ENCODE peak calls at places on chromosomes 1 and 21, in seven cellular contexts. H is AG08396, Y is BJ, G is NCI-H510A, I is endothelial cell, V is AG09319, A is myocyte. F is an unnamed sample.

GRCh38 chr1:156319664-156320063 is 18.4 kb downstream of the CCT3 start:
- DNase-seq in H (no peak), I (no peak), A (peak), Y (no peak), G (no peak), V (no peak), F (no peak)

GRCh38 chr1:204461331-204462228 is 33.0 kb downstream of the PIK3C2B start:
- DNase-seq in H (no peak), G (no peak), I (peak), Y (no peak), A (no peak), V (no peak), F (no peak)

GRCh38 chr1:244783138-244783537 is 52.3 kb upstream of the COX20 start:
- DNase-seq in V (no peak), A (no peak), I (no peak), H (no peak), Y (no peak), G (no peak), F (no peak)

GRCh38 chr1:17742590-17742989 is 12.5 kb upstream of the ACTL8 start:
- DNase-seq in Y (no peak), V (no peak), G (no peak), I (no peak), H (no peak), A (no peak), F (no peak)

GRCh38 chr1:229624906-229625871 is 733 bp downstream of the TAF5L start:
- DNase-seq in I (peak), V (no peak), Y (no peak), H (peak), G (peak), A (peak), F (peak)

GRCh38 chr1:106268070-106268469 is 788.4 kb upstream of the PRMT6 start:
- DNase-seq in H (no peak), I (peak), Y (no peak), V (no peak), A (no peak), G (no peak), F (no peak)

GRCh38 chr1:107530543-107530942 is 389.7 kb downstream of the NTNG1 start:
- DNase-seq in V (no peak), Y (peak), A (no peak), I (no peak), H (no peak), G (no peak), F (no peak)

GRCh38 chr1:210251680-210252490 is 19.3 kb downstream of the SERTAD4 start:
- DNase-seq in G (no peak), H (peak), V (no peak), A (no peak), Y (no peak), I (peak), F (no peak)

GRCh38 chr1:24929091-24929875 is 793 bp downstream of the RUNX3 start:
- DNase-seq in I (peak), V (no peak), A (no peak), H (no peak), Y (no peak), G (no peak), F (no peak)

GRCh38 chr1:61334718-61335589 is 252.6 kb downstream of the NFIA start:
- DNase-seq in I (no peak), H (no peak), Y (no peak), G (no peak), A (no peak), V (no peak), F (no peak)

GRCh38 chr1:31571340-31572295 is 4.7 kb upstream of the TINAGL1 start:
- DNase-seq in I (no peak), H (no peak), A (no peak), G (no peak), V (no peak), Y (no peak), F (no peak)

GRCh38 chr1:8646189-8646588 is 171.3 kb downstream of the RERE start:
- DNase-seq in G (no peak), V (no peak), H (no peak), A (no peak), Y (no peak), I (no peak), F (no peak)

GRCh38 chr21:31136891-31137290 is 98.6 kb upstream of the KRTAP19-8 start:
- DNase-seq in V (no peak), G (no peak), H (no peak), Y (no peak), A (no peak), I (no peak), F (no peak)

F was measured in NCI-H2107.